ENCODE peak calls at places on chromosomes 4 and X, in four cellular contexts. W is K562, U is WTC11, B is HepG2. A is an unnamed sample.

GRCh38 chrX:70041993-70042392 is 7.7 kb downstream of the AWAT2 start:
- DNase-seq in B (no peak), U (no peak), W (no peak), A (no peak)

GRCh38 chrX:57822398-57822797 is 87.9 kb downstream of the ZXDA start:
- DNase-seq in W (no peak), B (no peak), U (no peak), A (no peak)

GRCh38 chr4:46277165-46277951 is 112.6 kb downstream of the GABRA2 start:
- DNase-seq in W (no peak), U (no peak), B (no peak), A (no peak)

GRCh38 chrX:115350696-115351408 is 61.3 kb downstream of the LUZP4 start:
- DNase-seq in U (no peak), W (no peak), B (no peak), A (no peak)

GRCh38 chr4:184439856-184440592 is 34.3 kb downstream of the IRF2 start:
- DNase-seq in U (no peak), W (no peak), B (peak), A (no peak)

GRCh38 chrX:137855490-137855889 is 289.6 kb downstream of the ZIC3 start:
- DNase-seq in B (no peak), W (no peak), U (no peak), A (no peak)

GRCh38 chr4:73442275-73442674 is 6.3 kb downstream of the AFP start:
- DNase-seq in W (no peak), U (no peak), B (no peak), A (no peak)

GRCh38 chr4:142404191-142404611 is 441.9 kb downstream of the INPP4B start:
- DNase-seq in W (no peak), U (no peak), B (no peak), A (peak)

DNA sequence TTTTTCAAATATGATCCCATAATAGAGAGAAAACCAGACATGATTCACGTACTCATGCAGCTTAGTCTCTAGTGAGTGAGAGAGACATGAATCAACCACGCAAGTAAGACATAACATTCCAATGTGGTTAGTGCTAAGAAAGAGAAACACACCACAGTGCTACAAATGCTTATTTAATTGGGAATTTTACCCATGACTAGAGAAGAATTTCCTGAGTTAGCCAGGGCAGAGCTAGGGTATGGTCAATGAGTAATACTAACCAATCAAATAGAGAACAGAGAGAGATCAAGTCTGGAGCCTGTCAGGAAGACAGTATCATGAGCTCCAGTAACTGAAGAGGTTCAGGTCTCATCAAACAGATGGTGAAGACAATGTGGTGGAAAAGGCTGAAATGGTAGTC is 495.2 kb downstream of the PDGFC start:
- DNase-seq in B (peak), U (no peak), W (no peak), A (peak)
- TF ChIP-seq NR3C1 in B (no peak), U (no peak), W (no peak), A (no peak)

DNA sequence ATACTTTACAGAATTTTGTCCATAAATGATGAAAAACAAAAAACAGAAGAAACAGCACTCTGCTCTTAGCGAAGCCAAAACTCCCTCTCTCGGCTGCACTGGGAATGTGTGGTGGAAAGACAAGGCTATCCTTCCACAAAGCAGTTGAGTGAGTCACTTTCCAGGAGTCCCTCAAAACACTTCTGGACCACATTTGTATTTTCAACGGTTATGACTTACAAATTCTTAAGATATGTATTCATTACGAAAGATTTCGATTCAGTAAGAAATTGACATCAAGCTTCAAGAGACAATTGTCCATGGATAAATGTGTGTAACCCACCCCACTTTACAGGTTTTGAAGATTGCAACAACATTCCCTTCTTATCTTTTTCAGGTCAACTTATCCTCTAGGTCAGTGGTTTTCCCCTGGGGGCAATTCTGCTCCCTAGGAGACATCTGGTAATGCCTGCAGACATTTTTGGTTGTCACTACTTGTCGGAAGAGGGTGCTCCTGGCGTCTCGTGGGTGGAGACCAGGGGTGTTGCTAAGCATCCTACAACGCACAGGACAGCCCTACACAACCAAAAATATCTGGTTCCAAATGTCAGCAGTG is 66.7 kb upstream of the MTNR1A start:
- DNase-seq in U (no peak), B (no peak), W (no peak), A (no peak)
- TF ChIP-seq JUN in U (no peak), B (no peak), W (no peak), A (no peak)

GRCh38 chr4:6986067-6986780 is 56.9 kb upstream of the TADA2B start:
- DNase-seq in U (no peak), B (no peak), W (peak), A (peak)
- TF ChIP-seq NR3C1 in U (no peak), B (no peak), W (no peak), A (no peak)

DNA sequence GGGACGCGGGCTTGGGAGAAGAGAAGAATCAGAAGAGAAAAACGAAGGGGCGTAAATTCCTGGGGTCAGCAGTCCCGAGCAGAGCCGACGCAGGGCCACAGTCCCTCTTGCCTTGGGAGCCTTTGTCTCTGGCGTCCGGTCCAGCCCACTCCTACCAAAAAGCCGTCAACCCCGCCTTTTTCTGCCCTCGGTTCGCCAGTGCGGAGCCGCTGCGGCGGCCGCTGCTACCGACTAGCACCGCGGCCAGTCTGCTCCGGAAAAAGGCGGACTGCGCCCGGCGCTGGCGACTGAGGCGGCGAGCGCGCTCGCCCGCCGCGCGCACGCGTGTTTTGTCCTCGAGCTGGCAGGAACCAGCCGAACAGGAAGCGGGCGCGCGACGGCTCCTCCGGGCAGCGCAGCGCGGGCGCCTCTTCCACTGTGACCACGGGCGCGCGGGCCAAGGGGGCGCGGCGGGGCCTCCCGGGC is 502 bp downstream of the HNRNPDL start:
- DNase-seq in U (peak), B (no peak), W (no peak), A (peak)
- TF ChIP-seq JUN in U (peak), B (no peak), W (no peak), A (no peak)

DNA sequence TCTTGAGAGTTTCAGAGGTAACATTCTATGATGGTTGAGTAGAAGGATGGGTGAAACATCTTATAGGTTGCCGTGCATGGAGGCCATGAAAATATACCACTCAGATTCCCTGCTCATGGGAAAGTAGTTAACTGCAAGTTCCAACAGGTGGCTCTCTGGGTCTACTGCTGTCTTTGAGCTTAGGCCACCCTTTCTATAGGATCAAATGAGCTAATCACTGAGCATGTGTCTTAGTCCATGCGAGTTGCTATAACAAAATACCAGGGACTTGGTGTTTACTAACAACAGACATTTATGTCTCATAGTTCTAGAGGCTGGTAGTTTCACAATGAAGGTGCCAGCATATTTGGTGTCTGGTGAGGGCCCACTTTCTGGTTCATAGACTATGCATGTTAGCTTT is 144.8 kb upstream of the UNC5C start:
- DNase-seq in W (no peak), B (no peak), U (peak), A (peak)
- TF ChIP-seq NR3C1 in W (no peak), B (no peak), U (no peak), A (no peak)